ENCODE peak calls at places on chromosomes 13 and 19, in four cellular contexts. One of them, this sample, is unnamed. For H3K4me1, the result is how much of the 10 kb centered on the place peaks cover.

GRCh38 chr19:7004313-7004931 is 16.8 kb downstream of the MBD3L2B start:
- DNase-seq in CD4-positive, CD25-positive, alpha-beta regulatory T cell: peak
- DNase-seq in heart right ventricle: no peak
- DNase-seq in K562: peak
- DNase-seq in this sample: no peak

GRCh38 chr19:32407004-32407992 is 1.7 kb downstream of the DPY19L3 start:
- DNase-seq in K562: peak
- DNase-seq in heart right ventricle: no peak
- DNase-seq in CD4-positive, CD25-positive, alpha-beta regulatory T cell: no peak
- DNase-seq in this sample: no peak

GRCh38 chr19:48629599-48630288 is 7.4 kb downstream of the DBP start:
- DNase-seq in heart right ventricle: peak
- DNase-seq in K562: peak
- DNase-seq in CD4-positive, CD25-positive, alpha-beta regulatory T cell: no peak
- DNase-seq in this sample: no peak

GRCh38 chr13:51590231-51590630 is 6.0 kb downstream of the WDFY2 start:
- DNase-seq in CD4-positive, CD25-positive, alpha-beta regulatory T cell: no peak
- DNase-seq in K562: no peak
- DNase-seq in heart right ventricle: no peak
- DNase-seq in this sample: no peak

GRCh38 chr13:27423333-27423732 is 1.1 kb upstream of the GTF3A start:
- DNase-seq in K562: no peak
- DNase-seq in heart right ventricle: no peak
- DNase-seq in CD4-positive, CD25-positive, alpha-beta regulatory T cell: no peak
- DNase-seq in this sample: no peak

GRCh38 chr13:107866666-107867623 is 348.4 kb downstream of the LIG4 start:
- DNase-seq in K562: peak
- DNase-seq in CD4-positive, CD25-positive, alpha-beta regulatory T cell: no peak
- DNase-seq in heart right ventricle: peak
- DNase-seq in this sample: no peak

GRCh38 chr13:106847049-106847448 is 279.1 kb upstream of the ARGLU1 start:
- DNase-seq in CD4-positive, CD25-positive, alpha-beta regulatory T cell: no peak
- DNase-seq in K562: no peak
- DNase-seq in heart right ventricle: no peak
- DNase-seq in this sample: no peak

GRCh38 chr13:29507356-29507755 is 88.1 kb downstream of the SLC7A1 start:
- DNase-seq in CD4-positive, CD25-positive, alpha-beta regulatory T cell: no peak
- DNase-seq in heart right ventricle: no peak
- DNase-seq in K562: no peak
- DNase-seq in this sample: no peak

GRCh38 chr19:19505669-19506326 is 9.6 kb downstream of the TSSK6 start:
- DNase-seq in CD4-positive, CD25-positive, alpha-beta regulatory T cell: no peak
- DNase-seq in K562: no peak
- DNase-seq in heart right ventricle: no peak
- DNase-seq in this sample: no peak

GRCh38 chr13:43908156-43909126 is 28.7 kb downstream of the LACC1 start:
- DNase-seq in K562: no peak
- DNase-seq in heart right ventricle: no peak
- DNase-seq in CD4-positive, CD25-positive, alpha-beta regulatory T cell: peak
- DNase-seq in this sample: no peak

GRCh38 chr19:48858984-48859710 is 9.3 kb downstream of the PLEKHA4 start:
- DNase-seq in CD4-positive, CD25-positive, alpha-beta regulatory T cell: peak
- DNase-seq in heart right ventricle: peak
- DNase-seq in K562: peak
- DNase-seq in this sample: no peak

GRCh38 chr13:114161644-114162532 is 17.2 kb upstream of the CFAP97D2 start:
- DNase-seq in CD4-positive, CD25-positive, alpha-beta regulatory T cell: peak
- DNase-seq in heart right ventricle: no peak
- DNase-seq in K562: no peak
- DNase-seq in this sample: no peak

GRCh38 chr13:48776396-48776795 is 122.7 kb downstream of the CYSLTR2 start:
- DNase-seq in K562: no peak
- DNase-seq in heart right ventricle: no peak
- DNase-seq in CD4-positive, CD25-positive, alpha-beta regulatory T cell: no peak
- DNase-seq in this sample: no peak

GRCh38 chr13:42728507-42729180 is 52.7 kb upstream of the FAM216B start:
- DNase-seq in heart right ventricle: no peak
- DNase-seq in CD4-positive, CD25-positive, alpha-beta regulatory T cell: no peak
- DNase-seq in K562: no peak
- DNase-seq in this sample: no peak

GRCh38 chr13:32031815-32032345 is 306 bp downstream of the FRY start:
- DNase-seq in K562: no peak
- DNase-seq in CD4-positive, CD25-positive, alpha-beta regulatory T cell: no peak
- DNase-seq in heart right ventricle: no peak
- DNase-seq in this sample: no peak

DNA sequence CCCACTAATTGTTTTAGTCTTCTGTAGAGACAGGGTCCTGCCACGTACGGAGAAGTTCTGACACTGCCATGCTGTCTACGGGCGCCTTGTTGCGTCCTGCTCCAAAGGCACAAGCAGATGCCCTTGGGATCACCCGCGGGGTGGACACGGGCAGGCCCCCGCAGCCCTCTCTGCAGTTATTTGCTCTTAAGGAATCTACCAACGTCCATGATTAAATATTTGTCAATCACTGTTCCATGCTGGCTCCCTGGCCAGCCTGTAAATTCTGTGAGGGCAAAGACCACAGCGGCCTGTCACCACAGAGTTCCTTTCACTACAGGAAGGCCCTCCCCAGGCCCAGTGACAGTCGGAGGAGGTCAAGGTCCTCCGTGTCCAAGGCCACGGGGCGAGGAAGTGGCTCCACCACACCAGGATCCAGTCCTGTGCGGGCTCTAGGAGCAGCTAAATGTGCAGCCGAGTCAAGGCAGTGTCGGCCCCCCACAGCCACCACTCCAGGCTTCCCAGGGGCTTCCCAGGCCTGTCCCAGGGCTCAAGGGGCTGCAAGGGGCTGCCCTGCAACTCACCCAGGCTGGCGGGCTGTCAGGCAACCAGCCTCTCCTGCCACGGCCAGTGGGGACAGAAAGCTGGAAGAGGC is 2.1 kb downstream of the RNF126 start:
- DNase-seq in heart right ventricle: peak
- DNase-seq in K562: no peak
- DNase-seq in CD4-positive, CD25-positive, alpha-beta regulatory T cell: no peak
- DNase-seq in this sample: no peak
- H3K4me1 ChIP-seq in heart right ventricle: half or more
- H3K4me1 ChIP-seq in K562: half or more
- H3K4me1 ChIP-seq in CD4-positive, CD25-positive, alpha-beta regulatory T cell: half or more
- H3K4me1 ChIP-seq in this sample: under half

GRCh38 chr19:3679581-3679980 is 20.7 kb downstream of the PIP5K1C start:
- DNase-seq in CD4-positive, CD25-positive, alpha-beta regulatory T cell: no peak
- DNase-seq in K562: no peak
- DNase-seq in heart right ventricle: no peak
- DNase-seq in this sample: no peak

GRCh38 chr19:3679138-3679537 is 21.1 kb downstream of the PIP5K1C start:
- DNase-seq in K562: no peak
- DNase-seq in CD4-positive, CD25-positive, alpha-beta regulatory T cell: no peak
- DNase-seq in heart right ventricle: no peak
- DNase-seq in this sample: no peak

GRCh38 chr19:3680939-3681338 is 19.3 kb downstream of the PIP5K1C start:
- DNase-seq in CD4-positive, CD25-positive, alpha-beta regulatory T cell: no peak
- DNase-seq in K562: no peak
- DNase-seq in heart right ventricle: no peak
- DNase-seq in this sample: no peak

GRCh38 chr19:3674784-3675183 is 25.5 kb downstream of the PIP5K1C start:
- DNase-seq in K562: no peak
- DNase-seq in heart right ventricle: no peak
- DNase-seq in CD4-positive, CD25-positive, alpha-beta regulatory T cell: no peak
- DNase-seq in this sample: no peak

GRCh38 chr19:3678188-3678587 is 22.1 kb downstream of the PIP5K1C start:
- DNase-seq in heart right ventricle: no peak
- DNase-seq in CD4-positive, CD25-positive, alpha-beta regulatory T cell: no peak
- DNase-seq in K562: no peak
- DNase-seq in this sample: no peak
- H3K4me1 ChIP-seq in heart right ventricle: under half
- H3K4me1 ChIP-seq in CD4-positive, CD25-positive, alpha-beta regulatory T cell: under half
- H3K4me1 ChIP-seq in K562: under half
- H3K4me1 ChIP-seq in this sample: under half

DNA sequence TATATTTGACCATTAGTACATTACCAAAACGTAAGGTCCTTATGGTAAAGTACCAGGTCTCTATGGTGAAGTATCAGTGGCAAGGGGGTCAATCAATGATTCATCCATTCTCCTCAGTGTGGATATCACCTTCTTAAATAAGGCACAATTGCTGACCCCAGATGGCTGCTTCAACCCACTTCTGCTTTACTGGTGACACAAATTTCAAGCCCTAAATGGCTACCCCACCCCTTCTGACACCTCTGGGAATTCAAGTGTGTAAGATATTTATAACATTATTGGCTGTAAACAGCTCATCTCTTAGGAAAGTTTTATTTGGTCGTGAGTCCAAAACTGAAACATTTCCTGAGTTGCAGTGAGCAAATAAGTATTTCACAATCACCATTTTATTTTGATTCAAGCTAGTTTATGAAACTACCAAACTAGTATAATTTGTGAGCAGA is 7.9 kb upstream of the WBP4 start:
- DNase-seq in heart right ventricle: no peak
- DNase-seq in K562: no peak
- DNase-seq in CD4-positive, CD25-positive, alpha-beta regulatory T cell: no peak
- DNase-seq in this sample: peak
- H3K4me1 ChIP-seq in heart right ventricle: half or more
- H3K4me1 ChIP-seq in K562: under half
- H3K4me1 ChIP-seq in CD4-positive, CD25-positive, alpha-beta regulatory T cell: under half
- H3K4me1 ChIP-seq in this sample: under half

DNA sequence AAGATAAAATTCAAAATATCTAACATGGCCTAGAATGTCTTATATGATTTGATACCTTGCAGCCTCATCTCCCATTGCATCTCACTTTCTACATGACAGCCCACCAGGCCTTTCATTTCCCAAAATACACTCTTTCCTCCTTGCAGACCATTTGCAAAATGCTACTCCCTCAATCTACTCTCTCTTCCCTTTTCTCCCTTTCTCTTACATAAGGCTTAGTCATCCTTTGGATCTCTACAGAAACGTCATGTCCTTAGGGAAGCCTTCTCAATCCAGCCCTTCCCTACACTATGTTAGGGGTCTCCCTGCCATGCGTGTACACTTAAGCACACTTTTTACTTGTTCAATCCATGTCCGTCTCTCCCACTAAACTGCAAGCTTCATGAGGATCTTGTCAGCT is 11.8 kb upstream of the WBP4 start:
- DNase-seq in K562: no peak
- DNase-seq in heart right ventricle: no peak
- DNase-seq in CD4-positive, CD25-positive, alpha-beta regulatory T cell: no peak
- DNase-seq in this sample: no peak
- H3K4me1 ChIP-seq in K562: under half
- H3K4me1 ChIP-seq in heart right ventricle: under half
- H3K4me1 ChIP-seq in CD4-positive, CD25-positive, alpha-beta regulatory T cell: under half
- H3K4me1 ChIP-seq in this sample: under half

DNA sequence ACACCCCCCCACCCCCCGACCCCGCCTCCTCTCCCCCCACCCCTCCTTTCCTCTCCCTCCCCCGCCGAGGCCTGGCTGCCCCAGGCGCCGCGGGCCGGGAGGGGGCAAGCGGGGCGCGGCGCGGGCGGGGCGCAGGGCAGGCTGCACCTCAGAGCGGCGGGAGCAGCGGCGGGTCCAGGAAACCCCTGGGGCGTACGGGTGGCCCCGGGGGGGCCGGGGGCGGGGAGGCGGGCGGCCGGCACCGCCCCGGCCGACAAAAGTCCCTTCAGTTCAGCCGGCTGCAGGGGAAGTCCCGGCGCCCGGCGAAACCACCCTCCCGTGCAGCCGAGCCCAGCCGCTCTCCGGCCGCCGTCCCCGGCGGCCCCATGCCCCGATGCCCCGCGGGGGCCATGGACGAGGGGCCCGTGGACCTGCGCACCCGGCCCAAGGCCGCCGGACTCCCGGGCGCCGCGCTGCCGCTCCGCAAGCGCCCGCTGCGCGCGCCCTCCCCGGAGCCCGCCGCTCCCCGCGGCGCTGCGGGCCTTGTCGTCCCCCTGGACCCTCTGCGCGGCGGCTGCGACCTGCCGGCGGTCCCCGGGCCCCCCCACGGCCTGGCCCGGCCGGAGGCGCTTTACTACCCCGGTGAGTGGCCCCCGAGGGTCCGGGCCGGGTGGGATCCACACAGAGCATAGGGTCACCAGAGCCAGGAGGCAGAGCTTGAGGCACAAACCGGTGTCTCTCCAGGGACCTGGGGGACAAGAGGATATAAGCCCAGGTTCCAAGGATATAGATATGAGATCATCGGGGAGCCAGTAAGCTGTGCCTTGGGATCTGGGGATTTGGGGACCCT is at the start of gene BCL3:
- DNase-seq in CD4-positive, CD25-positive, alpha-beta regulatory T cell: peak
- DNase-seq in heart right ventricle: peak
- DNase-seq in K562: peak
- DNase-seq in this sample: no peak
- H3K4me1 ChIP-seq in CD4-positive, CD25-positive, alpha-beta regulatory T cell: half or more
- H3K4me1 ChIP-seq in heart right ventricle: half or more
- H3K4me1 ChIP-seq in K562: under half
- H3K4me1 ChIP-seq in this sample: under half

GRCh38 chr19:28793391-28794168 is 419.4 kb downstream of the UQCRFS1 start:
- DNase-seq in heart right ventricle: no peak
- DNase-seq in K562: no peak
- DNase-seq in CD4-positive, CD25-positive, alpha-beta regulatory T cell: no peak
- DNase-seq in this sample: no peak

GRCh38 chr19:28794301-28794700 is 418.6 kb downstream of the UQCRFS1 start:
- DNase-seq in heart right ventricle: no peak
- DNase-seq in K562: no peak
- DNase-seq in CD4-positive, CD25-positive, alpha-beta regulatory T cell: no peak
- DNase-seq in this sample: no peak
- H3K4me1 ChIP-seq in heart right ventricle: under half
- H3K4me1 ChIP-seq in K562: under half
- H3K4me1 ChIP-seq in CD4-positive, CD25-positive, alpha-beta regulatory T cell: under half
- H3K4me1 ChIP-seq in this sample: under half

GRCh38 chr19:10417598-10418280 is 2.6 kb upstream of the PDE4A start:
- DNase-seq in CD4-positive, CD25-positive, alpha-beta regulatory T cell: peak
- DNase-seq in K562: no peak
- DNase-seq in heart right ventricle: no peak
- DNase-seq in this sample: no peak
- H3K4me1 ChIP-seq in CD4-positive, CD25-positive, alpha-beta regulatory T cell: half or more
- H3K4me1 ChIP-seq in K562: half or more
- H3K4me1 ChIP-seq in heart right ventricle: under half
- H3K4me1 ChIP-seq in this sample: half or more

This sample was measured in GM12878.